ENCODE peak calls at places on chromosome 18, in four cellular contexts. Z is HCEC 1CT, P is NCI-H2081 treated with DMSO at 0.1 percent for 48 hours, Q is Right ventricle myocardium superior. D is an unnamed sample.

GRCh38 chr18:63148449-63149199 is 170.9 kb downstream of the BCL2 start:
- DNase-seq in P (no peak), Z (no peak), Q (peak; percentile 51), D (no peak)

GRCh38 chr18:5380581-5380980 is 85.1 kb upstream of the ZBTB14 start:
- DNase-seq in P (no peak), Q (no peak), Z (no peak), D (no peak)

GRCh38 chr18:52907942-52908341 is 567.9 kb downstream of the DCC start:
- DNase-seq in Z (no peak), P (no peak), Q (no peak), D (no peak)

GRCh38 chr18:23229472-23229871 is 94.2 kb downstream of the CABLES1 start:
- DNase-seq in P (no peak), Q (no peak), Z (no peak), D (no peak)

GRCh38 chr18:25282282-25282681 is 69.7 kb downstream of the ZNF521 start:
- DNase-seq in Q (peak; percentile 42), P (no peak), Z (no peak), D (peak; percentile 95)

GRCh38 chr18:64094210-64094609 is 54.7 kb downstream of the LINC00305 start:
- DNase-seq in Q (no peak), Z (no peak), P (no peak), D (no peak)

GRCh38 chr18:48138660-48139426 is 208.4 kb upstream of the SMAD2 start:
- DNase-seq in Z (no peak), P (no peak), Q (no peak), D (no peak)

GRCh38 chr18:8609711-8610441 is 639 bp downstream of the RAB12 start:
- DNase-seq in Q (peak; percentile 50), P (no peak), Z (peak; percentile 16), D (peak; percentile 18)

GRCh38 chr18:50372743-50373142 is 2.1 kb upstream of the SKA1 start:
- DNase-seq in Z (no peak), P (no peak), Q (no peak), D (no peak)

GRCh38 chr18:75218064-75218463 is 7.5 kb downstream of the TSHZ1 start:
- DNase-seq in Q (no peak), P (no peak), Z (no peak), D (no peak)

GRCh38 chr18:78603584-78603983 is 376.0 kb upstream of the SALL3 start:
- DNase-seq in Q (no peak), P (no peak), Z (no peak), D (no peak)

GRCh38 chr18:51098082-51098481 is 68.1 kb downstream of the SMAD4 start:
- DNase-seq in Z (no peak), Q (no peak), P (no peak), D (no peak)

GRCh38 chr18:49459404-49460171 is 857 bp downstream of the DYM start:
- DNase-seq in Z (peak; percentile 19), Q (no peak), P (no peak), D (no peak)

GRCh38 chr18:5286525-5286924 is 9.0 kb downstream of the ZBTB14 start:
- DNase-seq in Q (no peak), P (no peak), Z (no peak), D (no peak)

GRCh38 chr18:24535831-24536230 is 75.4 kb downstream of the HRH4 start:
- DNase-seq in Z (no peak), P (no peak), Q (no peak), D (no peak)

GRCh38 chr18:37534627-37535026 is 31.0 kb downstream of the CELF4 start:
- DNase-seq in Z (no peak), P (no peak), Q (no peak), D (no peak)

GRCh38 chr18:62281684-62282083 is 43.4 kb upstream of the TNFRSF11A start:
- DNase-seq in Z (peak; percentile 93), P (no peak), Q (no peak), D (peak; percentile 4)

GRCh38 chr18:46051731-46052461 is 20.2 kb downstream of the PSTPIP2 start:
- DNase-seq in Z (peak; percentile 24), Q (no peak), P (no peak), D (no peak)

GRCh38 chr18:59416818-59417217 is 57.8 kb upstream of the LMAN1 start:
- DNase-seq in Z (no peak), Q (no peak), P (no peak), D (no peak)

GRCh38 chr18:10659594-10659993 is 133.8 kb downstream of the NAPG start:
- DNase-seq in Q (no peak), P (no peak), Z (no peak), D (no peak)